ENCODE peak calls at places on chromosomes 3 and 15, in eight cellular contexts. Q is HFFc6, F is NCI-H1105, T is left lobe of liver, C is heart right ventricle, E is PC-9, Y is KG1, B is activated T-cell treated with anti-CD3 and anti-CD28 coated beads for 1 hour. H is an unnamed sample.

GRCh38 chr3:120766576-120766975 is 24.0 kb downstream of the GTF2E1 start:
- DNase-seq in C (no peak), B (no peak), E (no peak), F (no peak), Q (no peak), Y (no peak), T (no peak), H (no peak)

GRCh38 chr3:128279594-128279880 is 126.3 kb downstream of the EEFSEC start:
- DNase-seq in C (no peak), B (no peak), T (no peak), E (no peak), Y (no peak), F (no peak), Q (no peak), H (no peak)

GRCh38 chr15:85496551-85497545 is 116.4 kb downstream of the AKAP13 start:
- DNase-seq in E (no peak), F (no peak), C (no peak), Y (no peak), T (no peak), Q (no peak), B (no peak), H (no peak)

GRCh38 chr15:43230640-43231115 is 9.9 kb upstream of the EPB42 start:
- DNase-seq in E (peak), Y (no peak), T (no peak), C (no peak), F (no peak), B (no peak), Q (peak), H (peak)

GRCh38 chr3:149610351-149611105 is 47.3 kb downstream of the WWTR1 start:
- DNase-seq in F (no peak), Q (no peak), C (no peak), T (no peak), E (no peak), B (no peak), Y (no peak), H (no peak)

GRCh38 chr3:4493931-4494806 is 1.0 kb downstream of the ITPR1 start:
- DNase-seq in B (no peak), Y (no peak), F (no peak), T (no peak), Q (no peak), E (peak), C (peak), H (peak)

GRCh38 chr3:48503406-48504050 is 446 bp downstream of the SHISA5 start:
- DNase-seq in C (peak), Y (no peak), T (no peak), E (peak), B (no peak), F (no peak), Q (peak), H (peak)

GRCh38 chr3:119810018-119810435 is 28.1 kb downstream of the NR1I2 start:
- DNase-seq in T (no peak), B (peak), E (no peak), Q (no peak), F (no peak), C (no peak), Y (no peak), H (peak)

GRCh38 chr15:99442268-99442897 is 123.4 kb upstream of the MEF2A start:
- DNase-seq in E (peak), Y (no peak), T (peak), C (peak), F (no peak), B (no peak), Q (peak), H (peak)

GRCh38 chr3:123090700-123091585 is 24.1 kb downstream of the PDIA5 start:
- DNase-seq in T (no peak), C (no peak), Y (no peak), F (no peak), E (no peak), Q (no peak), B (no peak), H (no peak)

GRCh38 chr15:66408690-66409089 is 22.0 kb downstream of the MAP2K1 start:
- DNase-seq in Q (no peak), E (no peak), C (no peak), B (no peak), Y (no peak), F (no peak), T (no peak), H (no peak)

GRCh38 chr3:190446492-190447301 is 3.0 kb downstream of the TMEM207 start:
- DNase-seq in F (no peak), Q (no peak), B (no peak), C (no peak), T (no peak), Y (no peak), E (no peak), H (no peak)

GRCh38 chr15:101062471-101063171 is 143.5 kb downstream of the LRRK1 start:
- DNase-seq in T (no peak), Y (no peak), Q (no peak), C (no peak), E (no peak), F (no peak), B (no peak), H (no peak)

GRCh38 chr15:82044373-82045178 is 1.2 kb downstream of the MEX3B start:
- DNase-seq in F (no peak), E (no peak), C (peak), Q (peak), T (no peak), B (no peak), Y (no peak), H (peak)

GRCh38 chr15:34644061-34644460 is 60.6 kb upstream of the GOLGA8B start:
- DNase-seq in E (no peak), B (no peak), Q (peak), Y (no peak), T (no peak), F (no peak), C (no peak), H (peak)

GRCh38 chr15:77036537-77037474 is 34.1 kb downstream of the TSPAN3 start:
- DNase-seq in Q (no peak), T (no peak), E (no peak), B (no peak), Y (no peak), C (peak), F (no peak), H (no peak)

GRCh38 chr15:98321916-98322315 is 326.4 kb upstream of the IGF1R start:
- DNase-seq in F (peak), B (no peak), C (no peak), Y (no peak), Q (no peak), E (no peak), T (no peak), H (no peak)

GRCh38 chr3:185728630-185729334 is 96.1 kb downstream of the IGF2BP2 start:
- DNase-seq in Y (no peak), E (no peak), B (no peak), F (no peak), Q (peak), C (no peak), T (no peak), H (peak)

GRCh38 chr3:181629701-181630100 is 82.0 kb upstream of the SOX2 start:
- DNase-seq in T (no peak), F (no peak), B (no peak), Q (no peak), C (no peak), Y (no peak), E (no peak), H (no peak)

GRCh38 chr3:104642827-104643226 is 723.9 kb upstream of the ALCAM start:
- DNase-seq in B (no peak), C (no peak), Q (no peak), Y (no peak), T (no peak), F (no peak), E (no peak), H (peak)

GRCh38 chr3:27718459-27718858 is 3.7 kb downstream of the EOMES start:
- DNase-seq in F (no peak), B (no peak), Y (no peak), C (no peak), E (no peak), T (no peak), Q (no peak), H (no peak)

GRCh38 chr3:126846316-126846715 is 136.6 kb upstream of the PLXNA1 start:
- DNase-seq in T (no peak), E (no peak), C (no peak), F (no peak), Y (no peak), B (no peak), Q (no peak), H (peak)

GRCh38 chr3:139269984-139270383 is 73.8 kb upstream of the MRPS22 start:
- DNase-seq in F (no peak), Q (no peak), B (no peak), T (no peak), C (no peak), Y (no peak), E (no peak), H (no peak)

GRCh38 chr3:67686067-67686466 is 31.7 kb upstream of the SUCLG2 start:
- DNase-seq in C (no peak), B (no peak), F (no peak), E (no peak), Q (no peak), Y (no peak), T (no peak), H (no peak)

GRCh38 chr15:70280781-70281180 is 183.1 kb upstream of the TLE3 start:
- DNase-seq in F (no peak), Y (no peak), E (no peak), C (no peak), Q (no peak), B (no peak), T (no peak), H (no peak)